ENCODE peak calls at places on chromosomes 7 and 10, in six cellular contexts. One of them, this sample, is unnamed.

GRCh38 chr10:69567920-69568319 is 5.3 kb downstream of the NEUROG3 start:
- DNase-seq in cardiac muscle cell: peak; percentile 75
- DNase-seq in transverse colon: peak; percentile 15
- DNase-seq in vagina: no peak
- DNase-seq in psoas muscle: peak; percentile 69
- DNase-seq in CD8-positive, alpha-beta T cell: peak; percentile 28
- DNase-seq in this sample: peak; percentile 51

GRCh38 chr7:44634839-44635591 is 28.6 kb downstream of the OGDH start:
- DNase-seq in CD8-positive, alpha-beta T cell: no peak
- DNase-seq in vagina: no peak
- DNase-seq in psoas muscle: peak; percentile 79
- DNase-seq in cardiac muscle cell: peak; percentile 20
- DNase-seq in transverse colon: peak; percentile 83
- DNase-seq in this sample: no peak

GRCh38 chr7:37440738-37441404 is 7.8 kb downstream of the ELMO1 start:
- DNase-seq in CD8-positive, alpha-beta T cell: peak; percentile 17
- DNase-seq in vagina: no peak
- DNase-seq in transverse colon: no peak
- DNase-seq in psoas muscle: no peak
- DNase-seq in cardiac muscle cell: no peak
- DNase-seq in this sample: no peak

GRCh38 chr10:78464856-78465221 is 431.2 kb downstream of the RPS24 start:
- DNase-seq in vagina: peak; percentile 70
- DNase-seq in cardiac muscle cell: no peak
- DNase-seq in CD8-positive, alpha-beta T cell: no peak
- DNase-seq in psoas muscle: no peak
- DNase-seq in transverse colon: no peak
- DNase-seq in this sample: no peak

GRCh38 chr7:91247497-91247896 is 16.7 kb upstream of the FZD1 start:
- DNase-seq in psoas muscle: no peak
- DNase-seq in vagina: no peak
- DNase-seq in CD8-positive, alpha-beta T cell: no peak
- DNase-seq in cardiac muscle cell: no peak
- DNase-seq in transverse colon: no peak
- DNase-seq in this sample: no peak

GRCh38 chr7:154698726-154699291 is 304.1 kb downstream of the PAXIP1 start:
- DNase-seq in CD8-positive, alpha-beta T cell: no peak
- DNase-seq in psoas muscle: no peak
- DNase-seq in vagina: no peak
- DNase-seq in cardiac muscle cell: no peak
- DNase-seq in transverse colon: no peak
- DNase-seq in this sample: no peak

GRCh38 chr7:128431221-128431620 is 21.4 kb upstream of the IMPDH1 start:
- DNase-seq in transverse colon: no peak
- DNase-seq in vagina: no peak
- DNase-seq in psoas muscle: no peak
- DNase-seq in cardiac muscle cell: peak; percentile 67
- DNase-seq in CD8-positive, alpha-beta T cell: no peak
- DNase-seq in this sample: no peak

GRCh38 chr7:46776790-46777189 is 805.1 kb downstream of the TNS3 start:
- DNase-seq in cardiac muscle cell: peak; percentile 66
- DNase-seq in psoas muscle: no peak
- DNase-seq in transverse colon: no peak
- DNase-seq in CD8-positive, alpha-beta T cell: no peak
- DNase-seq in vagina: no peak
- DNase-seq in this sample: no peak

GRCh38 chr7:19146699-19147098 is 1.5 kb upstream of the FERD3L start:
- DNase-seq in vagina: no peak
- DNase-seq in CD8-positive, alpha-beta T cell: no peak
- DNase-seq in transverse colon: no peak
- DNase-seq in cardiac muscle cell: peak; percentile 60
- DNase-seq in psoas muscle: no peak
- DNase-seq in this sample: no peak

GRCh38 chr10:131644864-131645658 is 255.7 kb upstream of the PPP2R2D start:
- DNase-seq in CD8-positive, alpha-beta T cell: no peak
- DNase-seq in psoas muscle: no peak
- DNase-seq in vagina: peak; percentile 55
- DNase-seq in cardiac muscle cell: no peak
- DNase-seq in transverse colon: no peak
- DNase-seq in this sample: no peak

GRCh38 chr7:34058791-34059550 is 153.6 kb downstream of the BMPER start:
- DNase-seq in vagina: no peak
- DNase-seq in cardiac muscle cell: peak; percentile 60
- DNase-seq in psoas muscle: no peak
- DNase-seq in CD8-positive, alpha-beta T cell: no peak
- DNase-seq in transverse colon: no peak
- DNase-seq in this sample: no peak

GRCh38 chr7:157544980-157545680 is 208.3 kb downstream of the DNAJB6 start:
- DNase-seq in CD8-positive, alpha-beta T cell: no peak
- DNase-seq in transverse colon: no peak
- DNase-seq in psoas muscle: peak; percentile 18
- DNase-seq in cardiac muscle cell: no peak
- DNase-seq in vagina: no peak
- DNase-seq in this sample: no peak

GRCh38 chr10:21707498-21707897 is 173.5 kb downstream of the MLLT10 start:
- DNase-seq in transverse colon: no peak
- DNase-seq in psoas muscle: no peak
- DNase-seq in cardiac muscle cell: no peak
- DNase-seq in vagina: no peak
- DNase-seq in CD8-positive, alpha-beta T cell: no peak
- DNase-seq in this sample: no peak
- H3K27ac ChIP-seq in transverse colon: no peak overlapping the region
- H3K27ac ChIP-seq in psoas muscle: no peak overlapping the region
- H3K27ac ChIP-seq in cardiac muscle cell: peak overlapping the region; percentile 62
- H3K27ac ChIP-seq in vagina: no peak overlapping the region
- H3K27ac ChIP-seq in CD8-positive, alpha-beta T cell: no peak overlapping the region
- H3K27ac ChIP-seq in this sample: no peak overlapping the region

DNA sequence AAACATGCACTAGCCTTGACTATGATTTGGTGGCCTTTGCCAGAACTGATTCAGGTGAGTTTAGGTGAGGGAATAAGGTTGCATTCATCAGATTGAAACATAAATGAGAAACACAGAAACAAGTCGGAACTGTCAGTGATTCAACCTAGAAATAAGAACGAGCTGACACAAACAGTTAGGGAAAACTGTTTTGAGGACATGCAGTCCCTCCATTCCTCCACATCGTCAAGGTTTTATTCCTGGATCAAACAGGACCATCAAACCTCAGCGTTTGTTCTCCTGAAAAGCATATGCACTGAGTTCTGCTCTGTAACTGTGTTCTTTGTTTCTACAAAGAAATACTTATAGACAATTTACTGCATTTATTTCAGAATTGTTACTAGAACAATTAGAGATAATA is 1.7 kb downstream of the ZNF248 start:
- DNase-seq in CD8-positive, alpha-beta T cell: no peak
- DNase-seq in cardiac muscle cell: no peak
- DNase-seq in psoas muscle: no peak
- DNase-seq in transverse colon: no peak
- DNase-seq in vagina: no peak
- DNase-seq in this sample: no peak
- H3K4me3 ChIP-seq in CD8-positive, alpha-beta T cell: no peak overlapping the region
- H3K4me3 ChIP-seq in cardiac muscle cell: peak overlapping the region; percentile 12
- H3K4me3 ChIP-seq in psoas muscle: peak overlapping the region; percentile 93
- H3K4me3 ChIP-seq in transverse colon: no peak overlapping the region
- H3K4me3 ChIP-seq in vagina: peak overlapping the region; percentile 19
- H3K4me3 ChIP-seq in this sample: no peak overlapping the region

DNA sequence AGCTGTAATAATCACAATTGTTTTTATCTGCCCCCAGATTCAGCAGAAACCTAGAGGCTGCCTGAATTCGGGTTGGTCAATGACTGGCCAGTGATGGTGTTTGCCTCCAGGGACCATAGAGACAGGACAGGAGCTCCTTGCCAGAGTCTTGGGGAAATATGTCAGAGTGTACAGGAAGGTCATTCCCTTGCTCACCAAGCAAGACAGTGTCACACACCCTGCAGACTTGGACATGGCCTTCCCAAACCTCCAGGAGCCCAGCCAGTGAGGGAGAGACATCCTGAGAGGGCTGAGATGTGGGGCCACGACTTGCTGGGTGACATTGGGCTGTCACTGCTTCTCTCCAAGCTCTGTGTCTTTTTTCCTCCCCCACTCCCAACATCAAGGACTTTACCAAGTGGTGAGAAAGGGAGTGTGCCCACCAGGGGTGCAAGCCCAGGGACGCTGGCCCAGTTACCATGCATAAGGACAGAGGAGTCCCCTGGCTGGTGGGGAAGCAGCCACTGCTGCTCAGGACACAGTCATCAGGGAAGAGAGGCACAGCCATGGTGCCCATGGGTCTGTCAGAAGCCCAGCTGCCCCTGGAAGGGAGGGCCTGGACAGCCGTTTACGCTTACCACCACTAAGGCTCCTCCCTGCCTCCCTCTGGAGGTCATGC is 25.3 kb upstream of the C10orf53 start:
- DNase-seq in cardiac muscle cell: no peak
- DNase-seq in vagina: no peak
- DNase-seq in psoas muscle: no peak
- DNase-seq in CD8-positive, alpha-beta T cell: no peak
- DNase-seq in transverse colon: no peak
- DNase-seq in this sample: no peak
- H3K4me1 ChIP-seq in cardiac muscle cell: no peaks in the 10 kb centered on the region
- H3K4me1 ChIP-seq in vagina: no peaks in the 10 kb centered on the region
- H3K4me1 ChIP-seq in psoas muscle: no peaks in the 10 kb centered on the region
- H3K4me1 ChIP-seq in CD8-positive, alpha-beta T cell: no peaks in the 10 kb centered on the region
- H3K4me1 ChIP-seq in transverse colon: no peaks in the 10 kb centered on the region
- H3K4me1 ChIP-seq in this sample: no peaks in the 10 kb centered on the region

GRCh38 chr7:11428877-11429617 is 403.0 kb downstream of the THSD7A start:
- DNase-seq in vagina: no peak
- DNase-seq in CD8-positive, alpha-beta T cell: no peak
- DNase-seq in psoas muscle: no peak
- DNase-seq in transverse colon: no peak
- DNase-seq in cardiac muscle cell: no peak
- DNase-seq in this sample: no peak

GRCh38 chr7:11427686-11428273 is 404.2 kb downstream of the THSD7A start:
- DNase-seq in cardiac muscle cell: peak; percentile 87
- DNase-seq in transverse colon: no peak
- DNase-seq in psoas muscle: no peak
- DNase-seq in CD8-positive, alpha-beta T cell: no peak
- DNase-seq in vagina: no peak
- DNase-seq in this sample: no peak

GRCh38 chr7:11424006-11424405 is 408.0 kb downstream of the THSD7A start:
- DNase-seq in cardiac muscle cell: no peak
- DNase-seq in vagina: no peak
- DNase-seq in psoas muscle: no peak
- DNase-seq in transverse colon: no peak
- DNase-seq in CD8-positive, alpha-beta T cell: no peak
- DNase-seq in this sample: no peak
- H3K27ac ChIP-seq in cardiac muscle cell: no peak overlapping the region
- H3K27ac ChIP-seq in vagina: no peak overlapping the region
- H3K27ac ChIP-seq in psoas muscle: no peak overlapping the region
- H3K27ac ChIP-seq in transverse colon: no peak overlapping the region
- H3K27ac ChIP-seq in CD8-positive, alpha-beta T cell: no peak overlapping the region
- H3K27ac ChIP-seq in this sample: no peak overlapping the region

GRCh38 chr10:102163342-102163989 is 11.3 kb downstream of the NOLC1 start:
- DNase-seq in CD8-positive, alpha-beta T cell: no peak
- DNase-seq in transverse colon: no peak
- DNase-seq in cardiac muscle cell: no peak
- DNase-seq in psoas muscle: no peak
- DNase-seq in vagina: no peak
- DNase-seq in this sample: no peak
- H3K4me3 ChIP-seq in CD8-positive, alpha-beta T cell: no peak overlapping the region
- H3K4me3 ChIP-seq in transverse colon: no peak overlapping the region
- H3K4me3 ChIP-seq in cardiac muscle cell: no peak overlapping the region
- H3K4me3 ChIP-seq in psoas muscle: no peak overlapping the region
- H3K4me3 ChIP-seq in vagina: no peak overlapping the region
- H3K4me3 ChIP-seq in this sample: no peak overlapping the region

GRCh38 chr7:151729521-151729921 is 147.4 kb downstream of the PRKAG2 start:
- DNase-seq in psoas muscle: no peak
- DNase-seq in cardiac muscle cell: no peak
- DNase-seq in vagina: no peak
- DNase-seq in transverse colon: no peak
- DNase-seq in CD8-positive, alpha-beta T cell: no peak
- DNase-seq in this sample: no peak
- H3K4me1 ChIP-seq in psoas muscle: peaks cover 19% of the 10 kb centered on the region
- H3K4me1 ChIP-seq in cardiac muscle cell: peaks cover 54% of the 10 kb centered on the region
- H3K4me1 ChIP-seq in vagina: peaks cover 17% of the 10 kb centered on the region
- H3K4me1 ChIP-seq in transverse colon: peaks cover 12% of the 10 kb centered on the region
- H3K4me1 ChIP-seq in CD8-positive, alpha-beta T cell: no peaks in the 10 kb centered on the region
- H3K4me1 ChIP-seq in this sample: no peaks in the 10 kb centered on the region

DNA sequence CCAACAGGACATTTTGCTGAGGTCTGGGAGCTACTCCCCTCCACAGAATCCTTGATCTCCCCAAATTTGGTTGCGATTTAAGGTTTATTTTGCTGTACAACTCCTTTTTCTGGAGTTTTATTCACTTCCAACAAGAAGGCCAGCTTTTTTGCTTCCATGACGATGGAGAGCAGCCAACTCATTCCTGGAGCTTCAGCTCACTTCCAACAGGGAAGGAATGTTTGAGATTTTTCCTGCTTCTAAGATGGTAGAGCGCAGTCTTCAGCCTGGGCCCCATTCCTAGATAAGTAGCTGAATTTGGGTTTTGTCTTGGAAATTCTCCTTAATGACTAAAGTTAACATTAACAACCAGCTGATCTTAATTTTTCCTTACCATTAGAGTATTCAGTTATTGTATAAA is 30.9 kb upstream of the CREB3L2 start:
- DNase-seq in cardiac muscle cell: peak; percentile 54
- DNase-seq in transverse colon: no peak
- DNase-seq in CD8-positive, alpha-beta T cell: no peak
- DNase-seq in psoas muscle: no peak
- DNase-seq in vagina: no peak
- DNase-seq in this sample: no peak
- H3K27ac ChIP-seq in cardiac muscle cell: no peak overlapping the region
- H3K27ac ChIP-seq in transverse colon: no peak overlapping the region
- H3K27ac ChIP-seq in CD8-positive, alpha-beta T cell: no peak overlapping the region
- H3K27ac ChIP-seq in psoas muscle: no peak overlapping the region
- H3K27ac ChIP-seq in vagina: no peak overlapping the region
- H3K27ac ChIP-seq in this sample: no peak overlapping the region

This sample was measured in adrenal gland.